ENCODE peak calls at places on chromosomes 12 and 14, in ten cellular contexts. H is kidney glomerular epithelial cell; L is activated CD8-positive, alpha-beta memory T cell treated with anti-CD3 and anti-CD28 coated beads for 4 hours; G is HTR-8/SVneo; C is T follicular helper cell; I is activated naive CD4-positive, alpha-beta T cell; K is left ventricle myocardium inferior; S is nucleus accumbens; X is MCF 10A; B is pons. P is an unnamed sample.

GRCh38 chr12:96334502-96334901 is 65.7 kb downstream of the CDK17 start:
- DNase-seq in H (no peak), L (no peak), G (no peak), C (no peak), I (no peak), K (no peak), S (no peak), X (no peak), B (no peak), P (no peak)

GRCh38 chr12:93823616-93824410 is 146.6 kb downstream of the CRADD start:
- DNase-seq in H (no peak), L (no peak), G (no peak), C (no peak), I (no peak), K (no peak), S (no peak), X (no peak), B (no peak), P (no peak)

GRCh38 chr12:89236748-89237428 is 115.4 kb downstream of the DUSP6 start:
- DNase-seq in H (no peak), L (no peak), G (no peak), C (no peak), I (no peak), K (no peak), S (no peak), X (no peak), B (no peak), P (no peak)

GRCh38 chr12:28253175-28253641 is 63.0 kb downstream of the CCDC91 start:
- DNase-seq in H (peak; percentile 38), L (no peak), G (no peak), C (no peak), I (no peak), K (no peak), S (no peak), X (no peak), B (no peak), P (peak; percentile 42)

GRCh38 chr12:10717410-10717809 is 5.7 kb downstream of the YBX3 start:
- DNase-seq in H (peak; percentile 54), L (no peak), G (no peak), C (no peak), I (no peak), K (no peak), S (no peak), X (peak; percentile 86), B (no peak), P (peak; percentile 50)

GRCh38 chr12:115949675-115950074 is 327.8 kb downstream of the MED13L start:
- DNase-seq in H (no peak), L (no peak), G (no peak), C (no peak), I (no peak), K (no peak), S (no peak), X (no peak), B (no peak), P (no peak)

GRCh38 chr12:108745641-108746040 is 14.3 kb upstream of the CORO1C start:
- DNase-seq in H (no peak), L (no peak), G (no peak), C (no peak), I (no peak), K (no peak), S (no peak), X (no peak), B (no peak), P (no peak)

GRCh38 chr14:64612021-64612380 is 62.2 kb downstream of the PPP1R36 start:
- DNase-seq in H (peak; percentile 86), L (no peak), G (peak; percentile 98), C (no peak), I (no peak), K (no peak), S (no peak), X (no peak), B (no peak), P (peak; percentile 61)

GRCh38 chr12:50110127-50110761 is 1.8 kb upstream of the COX14 start:
- DNase-seq in H (no peak), L (no peak), G (no peak), C (no peak), I (no peak), K (peak; percentile 58), S (no peak), X (peak; percentile 2), B (no peak), P (no peak)

GRCh38 chr12:76704693-76705092 is 59.2 kb upstream of the ZDHHC17 start:
- DNase-seq in H (no peak), L (no peak), G (no peak), C (no peak), I (no peak), K (no peak), S (no peak), X (no peak), B (no peak), P (no peak)

GRCh38 chr14:101500061-101500460 is 61.2 kb upstream of the DIO3 start:
- DNase-seq in H (no peak), L (no peak), G (no peak), C (no peak), I (no peak), K (no peak), S (no peak), X (no peak), B (no peak), P (no peak)

GRCh38 chr12:109877504-109878246 is 2.7 kb downstream of the GLTP start:
- DNase-seq in H (no peak), L (no peak), G (no peak), C (no peak), I (no peak), K (no peak), S (peak; percentile 44), X (no peak), B (peak; percentile 93), P (no peak)

GRCh38 chr12:110791589-110791988 is 48.9 kb upstream of the PPP1CC start:
- DNase-seq in H (no peak), L (no peak), G (no peak), C (no peak), I (no peak), K (no peak), S (no peak), X (no peak), B (no peak), P (no peak)

GRCh38 chr14:105168979-105169507 is 467 bp upstream of the JAG2 start:
- DNase-seq in H (no peak), L (peak; percentile 24), G (no peak), C (no peak), I (peak; percentile 36), K (no peak), S (no peak), X (no peak), B (no peak), P (peak; percentile 8)

GRCh38 chr12:101783150-101783549 is 43.9 kb upstream of the SYCP3 start:
- DNase-seq in H (no peak), L (no peak), G (no peak), C (no peak), I (no peak), K (no peak), S (no peak), X (no peak), B (peak; percentile 20), P (no peak)

GRCh38 chr14:55302770-55303472 is 31.7 kb downstream of the FBXO34 start:
- DNase-seq in H (no peak), L (no peak), G (no peak), C (no peak), I (no peak), K (no peak), S (no peak), X (no peak), B (peak; percentile 22), P (no peak)

GRCh38 chr12:101877816-101878811 is 734 bp downstream of the DRAM1 start:
- DNase-seq in H (peak; percentile 80), L (no peak), G (no peak), C (no peak), I (no peak), K (peak; percentile 22), S (no peak), X (peak; percentile 42), B (no peak), P (peak; percentile 64)

GRCh38 chr14:94269156-94269555 is 23.9 kb downstream of the SERPINA10 start:
- DNase-seq in H (no peak), L (no peak), G (no peak), C (no peak), I (no peak), K (no peak), S (peak; percentile 63), X (no peak), B (peak; percentile 97), P (no peak)

GRCh38 chr12:119157528-119157927 is 21.2 kb upstream of the HSPB8 start:
- DNase-seq in H (no peak), L (no peak), G (no peak), C (no peak), I (no peak), K (peak; percentile 79), S (no peak), X (no peak), B (no peak), P (no peak)

GRCh38 chr12:3236345-3237153 is 159.4 kb downstream of the TSPAN9 start:
- DNase-seq in H (peak; percentile 38), L (no peak), G (peak; percentile 93), C (no peak), I (no peak), K (no peak), S (no peak), X (peak; percentile 83), B (no peak), P (peak; percentile 79)

GRCh38 chr12:26465419-26466097 is 270.2 kb downstream of the SSPN start:
- DNase-seq in H (no peak), L (no peak), G (peak; percentile 5), C (no peak), I (no peak), K (no peak), S (no peak), X (no peak), B (no peak), P (no peak)

GRCh38 chr12:108337235-108338223 is 1.6 kb downstream of the CMKLR1 start:
- DNase-seq in H (no peak), L (no peak), G (peak; percentile 32), C (no peak), I (no peak), K (no peak), S (no peak), X (peak; percentile 55), B (peak; percentile 49), P (peak; percentile 55)

GRCh38 chr12:51647647-51648046 is 56.6 kb downstream of the SCN8A start:
- DNase-seq in H (no peak), L (no peak), G (no peak), C (no peak), I (no peak), K (no peak), S (no peak), X (no peak), B (no peak), P (no peak)

GRCh38 chr14:67371247-67372148 is 11.4 kb downstream of the EIF2S1 start:
- DNase-seq in H (no peak), L (no peak), G (no peak), C (no peak), I (no peak), K (no peak), S (no peak), X (no peak), B (no peak), P (no peak)

GRCh38 chr14:62056789-62057188 is 294.6 kb downstream of the SNAPC1 start:
- DNase-seq in H (no peak), L (no peak), G (no peak), C (no peak), I (no peak), K (no peak), S (no peak), X (no peak), B (no peak), P (no peak)

GRCh38 chr12:45268672-45269406 is 52.9 kb downstream of the ANO6 start:
- DNase-seq in H (peak; percentile 95), L (no peak), G (peak; percentile 47), C (no peak), I (no peak), K (peak; percentile 80), S (no peak), X (peak; percentile 89), B (peak; percentile 22), P (peak; percentile 67)

GRCh38 chr14:71237556-71237955 is 330.3 kb downstream of the PCNX1 start:
- DNase-seq in H (no peak), L (no peak), G (no peak), C (no peak), I (no peak), K (no peak), S (no peak), X (no peak), B (no peak), P (no peak)